ENCODE peak calls at places on chromosome 14, in nine cellular contexts. One of them, this sample, is unnamed.

GRCh38 chr14:105180598-105181528 is at the start of gene NUDT14:
- DNase-seq in HCT116: peak
- DNase-seq in hepatocyte: peak
- DNase-seq in MM.1S: peak
- DNase-seq in GM23248: peak
- DNase-seq in PC-3: peak
- DNase-seq in OCI-LY7: peak
- DNase-seq in GM23338: peak
- DNase-seq in SK-N-SH: peak
- DNase-seq in this sample: peak

GRCh38 chr14:35398095-35398584 is 6.4 kb downstream of the NFKBIA start:
- DNase-seq in HCT116: no peak
- DNase-seq in hepatocyte: peak
- DNase-seq in MM.1S: no peak
- DNase-seq in GM23248: no peak
- DNase-seq in PC-3: no peak
- DNase-seq in OCI-LY7: peak
- DNase-seq in GM23338: no peak
- DNase-seq in SK-N-SH: no peak
- DNase-seq in this sample: no peak

GRCh38 chr14:27015046-27015445 is 417.2 kb upstream of the NOVA1 start:
- DNase-seq in HCT116: no peak
- DNase-seq in hepatocyte: no peak
- DNase-seq in MM.1S: no peak
- DNase-seq in GM23248: no peak
- DNase-seq in PC-3: no peak
- DNase-seq in OCI-LY7: no peak
- DNase-seq in GM23338: no peak
- DNase-seq in SK-N-SH: no peak
- DNase-seq in this sample: no peak

GRCh38 chr14:68884031-68885030 is 91.5 kb upstream of the ZFP36L1 start:
- DNase-seq in HCT116: peak
- DNase-seq in hepatocyte: no peak
- DNase-seq in MM.1S: no peak
- DNase-seq in GM23248: peak
- DNase-seq in PC-3: peak
- DNase-seq in OCI-LY7: peak
- DNase-seq in GM23338: no peak
- DNase-seq in SK-N-SH: no peak
- DNase-seq in this sample: no peak

GRCh38 chr14:92549853-92550244 is 36.3 kb downstream of the RIN3 start:
- DNase-seq in HCT116: no peak
- DNase-seq in hepatocyte: no peak
- DNase-seq in MM.1S: no peak
- DNase-seq in GM23248: peak
- DNase-seq in PC-3: no peak
- DNase-seq in OCI-LY7: no peak
- DNase-seq in GM23338: no peak
- DNase-seq in SK-N-SH: no peak
- DNase-seq in this sample: no peak

GRCh38 chr14:32078030-32078793 is 1.1 kb downstream of the ARHGAP5 start:
- DNase-seq in HCT116: no peak
- DNase-seq in hepatocyte: peak
- DNase-seq in MM.1S: peak
- DNase-seq in GM23248: peak
- DNase-seq in PC-3: peak
- DNase-seq in OCI-LY7: peak
- DNase-seq in GM23338: peak
- DNase-seq in SK-N-SH: peak
- DNase-seq in this sample: peak

GRCh38 chr14:92492261-92492660 is 21.3 kb upstream of the RIN3 start:
- DNase-seq in HCT116: no peak
- DNase-seq in hepatocyte: no peak
- DNase-seq in MM.1S: no peak
- DNase-seq in GM23248: peak
- DNase-seq in PC-3: no peak
- DNase-seq in OCI-LY7: no peak
- DNase-seq in GM23338: no peak
- DNase-seq in SK-N-SH: no peak
- DNase-seq in this sample: no peak

GRCh38 chr14:75725481-75725880 is 64.4 kb downstream of the TTLL5 start:
- DNase-seq in HCT116: no peak
- DNase-seq in hepatocyte: no peak
- DNase-seq in MM.1S: no peak
- DNase-seq in GM23248: peak
- DNase-seq in PC-3: no peak
- DNase-seq in OCI-LY7: no peak
- DNase-seq in GM23338: no peak
- DNase-seq in SK-N-SH: no peak
- DNase-seq in this sample: no peak

GRCh38 chr14:105348169-105348944 is 33.8 kb downstream of the PACS2 start:
- DNase-seq in HCT116: no peak
- DNase-seq in hepatocyte: no peak
- DNase-seq in MM.1S: no peak
- DNase-seq in GM23248: no peak
- DNase-seq in PC-3: no peak
- DNase-seq in OCI-LY7: no peak
- DNase-seq in GM23338: no peak
- DNase-seq in SK-N-SH: no peak
- DNase-seq in this sample: no peak

GRCh38 chr14:42112108-42112507 is 505.4 kb downstream of the LRFN5 start:
- DNase-seq in HCT116: no peak
- DNase-seq in hepatocyte: no peak
- DNase-seq in MM.1S: no peak
- DNase-seq in GM23248: peak
- DNase-seq in PC-3: peak
- DNase-seq in OCI-LY7: no peak
- DNase-seq in GM23338: no peak
- DNase-seq in SK-N-SH: no peak
- DNase-seq in this sample: no peak

GRCh38 chr14:79670811-79671210 is 540.5 kb downstream of the DIO2 start:
- DNase-seq in HCT116: no peak
- DNase-seq in hepatocyte: no peak
- DNase-seq in MM.1S: no peak
- DNase-seq in GM23248: no peak
- DNase-seq in PC-3: no peak
- DNase-seq in OCI-LY7: no peak
- DNase-seq in GM23338: no peak
- DNase-seq in SK-N-SH: no peak
- DNase-seq in this sample: no peak

GRCh38 chr14:73269729-73270651 is 32.7 kb downstream of the PAPLN start:
- DNase-seq in HCT116: no peak
- DNase-seq in hepatocyte: peak
- DNase-seq in MM.1S: no peak
- DNase-seq in GM23248: no peak
- DNase-seq in PC-3: no peak
- DNase-seq in OCI-LY7: peak
- DNase-seq in GM23338: peak
- DNase-seq in SK-N-SH: peak
- DNase-seq in this sample: peak
- H3K4me3 ChIP-seq in HCT116: no peak
- H3K4me3 ChIP-seq in hepatocyte: peak
- H3K4me3 ChIP-seq in MM.1S: peak
- H3K4me3 ChIP-seq in GM23248: no peak
- H3K4me3 ChIP-seq in PC-3: peak
- H3K4me3 ChIP-seq in OCI-LY7: peak
- H3K4me3 ChIP-seq in GM23338: peak
- H3K4me3 ChIP-seq in SK-N-SH: no peak
- H3K4me3 ChIP-seq in this sample: peak

GRCh38 chr14:100881211-100882025 is 22.1 kb downstream of the RTL1 start:
- DNase-seq in HCT116: no peak
- DNase-seq in hepatocyte: no peak
- DNase-seq in MM.1S: no peak
- DNase-seq in GM23248: no peak
- DNase-seq in PC-3: no peak
- DNase-seq in OCI-LY7: no peak
- DNase-seq in GM23338: no peak
- DNase-seq in SK-N-SH: no peak
- DNase-seq in this sample: no peak
- TF ChIP-seq EZH2phosphoT487 in HCT116: no peak
- TF ChIP-seq EZH2phosphoT487 in hepatocyte: no peak
- TF ChIP-seq EZH2phosphoT487 in MM.1S: no peak
- TF ChIP-seq EZH2phosphoT487 in GM23248: no peak
- TF ChIP-seq EZH2phosphoT487 in PC-3: no peak
- TF ChIP-seq EZH2phosphoT487 in OCI-LY7: no peak
- TF ChIP-seq EZH2phosphoT487 in GM23338: no peak
- TF ChIP-seq EZH2phosphoT487 in SK-N-SH: no peak
- TF ChIP-seq EZH2phosphoT487 in this sample: no peak

GRCh38 chr14:102545461-102546265 is 36.1 kb upstream of the ANKRD9 start:
- DNase-seq in HCT116: no peak
- DNase-seq in hepatocyte: peak
- DNase-seq in MM.1S: no peak
- DNase-seq in GM23248: peak
- DNase-seq in PC-3: no peak
- DNase-seq in OCI-LY7: no peak
- DNase-seq in GM23338: peak
- DNase-seq in SK-N-SH: peak
- DNase-seq in this sample: peak

GRCh38 chr14:102547067-102547466 is 37.5 kb upstream of the ANKRD9 start:
- DNase-seq in HCT116: no peak
- DNase-seq in hepatocyte: no peak
- DNase-seq in MM.1S: no peak
- DNase-seq in GM23248: no peak
- DNase-seq in PC-3: no peak
- DNase-seq in OCI-LY7: no peak
- DNase-seq in GM23338: no peak
- DNase-seq in SK-N-SH: no peak
- DNase-seq in this sample: no peak

GRCh38 chr14:102541771-102542170 is 32.2 kb upstream of the ANKRD9 start:
- DNase-seq in HCT116: no peak
- DNase-seq in hepatocyte: peak
- DNase-seq in MM.1S: no peak
- DNase-seq in GM23248: no peak
- DNase-seq in PC-3: no peak
- DNase-seq in OCI-LY7: no peak
- DNase-seq in GM23338: no peak
- DNase-seq in SK-N-SH: peak
- DNase-seq in this sample: peak

GRCh38 chr14:102544745-102545460 is 35.3 kb upstream of the ANKRD9 start:
- DNase-seq in HCT116: no peak
- DNase-seq in hepatocyte: peak
- DNase-seq in MM.1S: no peak
- DNase-seq in GM23248: peak
- DNase-seq in PC-3: no peak
- DNase-seq in OCI-LY7: no peak
- DNase-seq in GM23338: peak
- DNase-seq in SK-N-SH: peak
- DNase-seq in this sample: peak

GRCh38 chr14:102544034-102544744 is 34.6 kb upstream of the ANKRD9 start:
- DNase-seq in HCT116: no peak
- DNase-seq in hepatocyte: peak
- DNase-seq in MM.1S: no peak
- DNase-seq in GM23248: peak
- DNase-seq in PC-3: peak
- DNase-seq in OCI-LY7: no peak
- DNase-seq in GM23338: peak
- DNase-seq in SK-N-SH: peak
- DNase-seq in this sample: peak
- H3K4me3 ChIP-seq in HCT116: no peak
- H3K4me3 ChIP-seq in hepatocyte: no peak
- H3K4me3 ChIP-seq in MM.1S: no peak
- H3K4me3 ChIP-seq in GM23248: no peak
- H3K4me3 ChIP-seq in PC-3: peak
- H3K4me3 ChIP-seq in OCI-LY7: no peak
- H3K4me3 ChIP-seq in GM23338: peak
- H3K4me3 ChIP-seq in SK-N-SH: no peak
- H3K4me3 ChIP-seq in this sample: peak

GRCh38 chr14:100130471-100130870 is 29.0 kb downstream of the DEGS2 start:
- DNase-seq in HCT116: no peak
- DNase-seq in hepatocyte: no peak
- DNase-seq in MM.1S: no peak
- DNase-seq in GM23248: no peak
- DNase-seq in PC-3: no peak
- DNase-seq in OCI-LY7: no peak
- DNase-seq in GM23338: no peak
- DNase-seq in SK-N-SH: no peak
- DNase-seq in this sample: no peak
- TF ChIP-seq EZH2phosphoT487 in HCT116: no peak
- TF ChIP-seq EZH2phosphoT487 in hepatocyte: no peak
- TF ChIP-seq EZH2phosphoT487 in MM.1S: no peak
- TF ChIP-seq EZH2phosphoT487 in GM23248: no peak
- TF ChIP-seq EZH2phosphoT487 in PC-3: no peak
- TF ChIP-seq EZH2phosphoT487 in OCI-LY7: no peak
- TF ChIP-seq EZH2phosphoT487 in GM23338: no peak
- TF ChIP-seq EZH2phosphoT487 in SK-N-SH: no peak
- TF ChIP-seq EZH2phosphoT487 in this sample: no peak

DNA sequence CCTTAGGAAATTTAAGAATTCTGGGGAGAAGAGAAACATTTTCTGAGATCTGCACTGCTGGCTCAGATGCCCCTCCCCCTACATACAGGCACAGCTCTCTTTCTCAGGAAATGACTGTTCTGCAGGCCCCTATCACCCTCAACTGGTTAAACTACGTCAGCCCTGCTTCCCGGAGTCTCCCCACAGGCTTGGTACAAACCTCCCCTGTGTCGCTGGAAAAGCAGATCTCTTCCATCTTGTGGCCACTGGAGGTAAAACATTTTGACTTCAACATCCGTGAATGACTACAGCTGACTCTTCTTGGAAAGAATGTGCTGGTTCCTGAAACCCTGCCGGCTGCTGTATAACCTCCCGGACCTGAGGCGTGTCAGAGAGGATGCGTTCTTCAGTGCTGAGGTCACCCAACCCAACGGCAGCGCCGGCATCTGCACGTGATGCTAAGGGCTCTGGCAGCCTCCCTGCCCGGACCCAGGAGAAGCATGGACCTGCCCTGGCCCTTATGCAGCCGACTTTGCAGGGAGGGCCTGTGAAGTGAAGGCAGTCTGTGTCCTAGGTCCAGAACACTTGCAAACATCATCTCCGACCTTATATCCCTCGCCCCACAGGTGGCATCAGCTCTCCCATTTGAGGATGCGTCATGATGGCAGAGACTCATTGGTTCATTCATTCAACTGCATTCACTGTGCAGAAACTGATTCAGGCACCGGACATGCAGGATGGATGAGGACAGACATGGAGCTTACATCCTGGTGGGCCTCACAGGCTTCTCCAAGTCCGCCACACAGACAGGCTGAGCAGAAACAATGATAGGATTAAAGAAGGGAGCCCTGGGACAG is 129.2 kb downstream of the GCH1 start:
- DNase-seq in HCT116: peak
- DNase-seq in hepatocyte: peak
- DNase-seq in MM.1S: peak
- DNase-seq in GM23248: peak
- DNase-seq in PC-3: peak
- DNase-seq in OCI-LY7: peak
- DNase-seq in GM23338: peak
- DNase-seq in SK-N-SH: peak
- DNase-seq in this sample: peak
- H3K4me3 ChIP-seq in HCT116: peak
- H3K4me3 ChIP-seq in hepatocyte: no peak
- H3K4me3 ChIP-seq in MM.1S: peak
- H3K4me3 ChIP-seq in GM23248: peak
- H3K4me3 ChIP-seq in PC-3: peak
- H3K4me3 ChIP-seq in OCI-LY7: no peak
- H3K4me3 ChIP-seq in GM23338: no peak
- H3K4me3 ChIP-seq in SK-N-SH: no peak
- H3K4me3 ChIP-seq in this sample: no peak

DNA sequence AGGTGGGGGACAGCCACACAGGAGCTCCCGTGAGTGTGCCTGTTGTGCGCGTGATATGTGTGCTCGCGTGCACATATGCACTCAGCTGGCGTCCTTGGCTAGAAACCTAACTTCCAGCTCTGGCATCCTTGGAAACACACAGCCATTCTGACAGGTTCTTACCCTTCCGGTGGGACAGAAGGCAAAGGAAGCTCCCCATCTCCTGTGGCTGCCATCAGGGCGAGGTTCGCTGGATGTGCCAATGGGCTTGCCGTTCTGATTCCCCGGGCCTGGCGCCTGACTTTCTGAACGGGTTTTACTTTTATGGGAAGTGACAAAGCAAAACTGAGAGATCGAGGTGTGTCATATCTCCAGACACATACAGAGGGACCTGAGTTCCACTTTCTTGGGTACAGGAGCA is 124.7 kb downstream of the PAPOLA start:
- DNase-seq in HCT116: no peak
- DNase-seq in hepatocyte: no peak
- DNase-seq in MM.1S: no peak
- DNase-seq in GM23248: no peak
- DNase-seq in PC-3: peak
- DNase-seq in OCI-LY7: no peak
- DNase-seq in GM23338: no peak
- DNase-seq in SK-N-SH: no peak
- DNase-seq in this sample: no peak
- TF ChIP-seq EZH2phosphoT487 in HCT116: no peak
- TF ChIP-seq EZH2phosphoT487 in hepatocyte: no peak
- TF ChIP-seq EZH2phosphoT487 in MM.1S: no peak
- TF ChIP-seq EZH2phosphoT487 in GM23248: no peak
- TF ChIP-seq EZH2phosphoT487 in PC-3: no peak
- TF ChIP-seq EZH2phosphoT487 in OCI-LY7: no peak
- TF ChIP-seq EZH2phosphoT487 in GM23338: no peak
- TF ChIP-seq EZH2phosphoT487 in SK-N-SH: no peak
- TF ChIP-seq EZH2phosphoT487 in this sample: no peak